ENCODE peak calls at places on chromosome 11, in ten cellular contexts. Z, I, Y, M, P, W, C, D, U and B are unnamed samples.

GRCh38 chr11:119450590-119450989 is 27.6 kb upstream of the THY1 start:
- DNase-seq in Z (no peak), I (no peak), Y (peak; percentile 76), M (no peak), P (no peak), W (peak; percentile 17), C (no peak), D (no peak), U (no peak), B (no peak)

GRCh38 chr11:96781082-96781481 is 391.3 kb downstream of the JRKL start:
- DNase-seq in Z (no peak), I (no peak), Y (peak; percentile 55), M (no peak), P (no peak), W (no peak), C (no peak), D (no peak), U (no peak), B (peak; percentile 11)

GRCh38 chr11:111765984-111766833 is at the start of gene PPP2R1B:
- DNase-seq in Z (peak; percentile 63), I (peak; percentile 77), Y (peak; percentile 67), M (peak; percentile 83), P (peak; percentile 44), W (peak; percentile 88), C (peak; percentile 90), D (peak; percentile 84), U (peak; percentile 67), B (peak; percentile 83)

GRCh38 chr11:62054484-62055121 is 69.2 kb upstream of the INCENP start:
- DNase-seq in Z (peak; percentile 66), I (peak; percentile 70), Y (peak; percentile 36), M (peak; percentile 46), P (no peak), W (peak; percentile 37), C (no peak), D (peak; percentile 28), U (peak; percentile 36), B (peak; percentile 95)

GRCh38 chr11:9708544-9708943 is 44.7 kb downstream of the SWAP70 start:
- DNase-seq in Z (no peak), I (no peak), Y (no peak), M (no peak), P (no peak), W (peak; percentile 19), C (no peak), D (no peak), U (peak; percentile 22), B (peak; percentile 17)

GRCh38 chr11:2097356-2097997 is 41.7 kb downstream of the IGF2 start:
- DNase-seq in Z (peak; percentile 23), I (no peak), Y (peak; percentile 98), M (peak; percentile 20), P (no peak), W (peak; percentile 81), C (peak; percentile 54), D (peak; percentile 93), U (peak; percentile 22), B (peak; percentile 22)

GRCh38 chr11:77191823-77192495 is 63.9 kb downstream of the MYO7A start:
- DNase-seq in Z (peak; percentile 98), I (peak; percentile 79), Y (peak; percentile 54), M (peak; percentile 83), P (peak; percentile 14), W (peak; percentile 71), C (peak; percentile 74), D (peak; percentile 33), U (peak; percentile 11), B (peak; percentile 99)

GRCh38 chr11:266676-267439 is 11.3 kb upstream of the NLRP6 start:
- DNase-seq in Z (no peak), I (no peak), Y (no peak), M (no peak), P (no peak), W (peak; percentile 18), C (peak; percentile 76), D (no peak), U (no peak), B (peak; percentile 12)

GRCh38 chr11:1229471-1230120 is 6.7 kb downstream of the MUC5B start:
- DNase-seq in Z (no peak), I (no peak), Y (no peak), M (no peak), P (no peak), W (no peak), C (peak; percentile 57), D (no peak), U (no peak), B (no peak)

GRCh38 chr11:21460082-21460481 is 732.8 kb upstream of the ANO5 start:
- DNase-seq in Z (no peak), I (no peak), Y (no peak), M (peak; percentile 77), P (no peak), W (no peak), C (no peak), D (no peak), U (peak; percentile 54), B (peak; percentile 4)

GRCh38 chr11:120184946-120185677 is 25.7 kb upstream of the OAF start:
- DNase-seq in Z (no peak), I (no peak), Y (peak; percentile 74), M (peak; percentile 70), P (no peak), W (peak; percentile 80), C (peak; percentile 36), D (no peak), U (no peak), B (no peak)

GRCh38 chr11:19683141-19683805 is 29.4 kb upstream of the NAV2 start:
- DNase-seq in Z (no peak), I (no peak), Y (no peak), M (peak; percentile 67), P (no peak), W (peak; percentile 50), C (no peak), D (no peak), U (no peak), B (no peak)

GRCh38 chr11:114001416-114001815 is 26.5 kb downstream of the HTR3A start:
- DNase-seq in Z (no peak), I (no peak), Y (peak; percentile 3), M (no peak), P (no peak), W (no peak), C (no peak), D (no peak), U (no peak), B (no peak)

GRCh38 chr11:90496722-90497121 is 273.9 kb upstream of the CHORDC1 start:
- DNase-seq in Z (no peak), I (no peak), Y (no peak), M (no peak), P (no peak), W (no peak), C (no peak), D (no peak), U (no peak), B (no peak)

GRCh38 chr11:112881461-112881860 is 79.8 kb upstream of the NCAM1 start:
- DNase-seq in Z (no peak), I (no peak), Y (peak; percentile 13), M (peak; percentile 69), P (no peak), W (peak; percentile 42), C (no peak), D (peak; percentile 24), U (peak; percentile 20), B (no peak)

GRCh38 chr11:112852141-112852853 is 108.9 kb upstream of the NCAM1 start:
- DNase-seq in Z (no peak), I (no peak), Y (no peak), M (peak; percentile 78), P (no peak), W (peak; percentile 64), C (no peak), D (no peak), U (no peak), B (peak; percentile 28)

GRCh38 chr11:65892661-65893317 is 2.3 kb downstream of the CCDC85B start:
- DNase-seq in Z (no peak), I (no peak), Y (no peak), M (no peak), P (no peak), W (no peak), C (no peak), D (peak; percentile 53), U (no peak), B (peak; percentile 47)

GRCh38 chr11:36164522-36165250 is 124.5 kb downstream of the COMMD9 start:
- DNase-seq in Z (no peak), I (no peak), Y (peak; percentile 40), M (peak; percentile 58), P (no peak), W (peak; percentile 37), C (no peak), D (peak; percentile 31), U (peak; percentile 80), B (peak; percentile 83)

GRCh38 chr11:125285844-125286243 is 121.3 kb downstream of the PKNOX2 start:
- DNase-seq in Z (no peak), I (no peak), Y (no peak), M (no peak), P (no peak), W (no peak), C (no peak), D (no peak), U (no peak), B (no peak)

GRCh38 chr11:74570266-74571061 is 21.9 kb upstream of the POLD3 start:
- DNase-seq in Z (peak; percentile 70), I (peak; percentile 66), Y (peak; percentile 52), M (peak; percentile 68), P (no peak), W (peak; percentile 73), C (no peak), D (peak; percentile 49), U (peak; percentile 84), B (peak; percentile 85)

GRCh38 chr11:33064033-33064825 is 24.9 kb downstream of the TCP11L1 start:
- DNase-seq in Z (no peak), I (peak; percentile 53), Y (no peak), M (no peak), P (no peak), W (peak; percentile 29), C (no peak), D (no peak), U (no peak), B (no peak)

GRCh38 chr11:1351278-1351937 is 38.3 kb upstream of the BRSK2 start:
- DNase-seq in Z (no peak), I (peak; percentile 76), Y (peak; percentile 5), M (peak; percentile 71), P (no peak), W (no peak), C (no peak), D (no peak), U (no peak), B (peak; percentile 6)

GRCh38 chr11:109043318-109043717 is 378.4 kb downstream of the DDX10 start:
- DNase-seq in Z (no peak), I (peak; percentile 5), Y (no peak), M (no peak), P (no peak), W (no peak), C (no peak), D (no peak), U (no peak), B (no peak)

GRCh38 chr11:116379185-116379828 is 393.5 kb downstream of the BUD13 start:
- DNase-seq in Z (peak; percentile 34), I (peak; percentile 11), Y (peak; percentile 0), M (peak; percentile 12), P (no peak), W (peak; percentile 47), C (no peak), D (no peak), U (peak; percentile 71), B (peak; percentile 31)

GRCh38 chr11:17528181-17528691 is 16.0 kb downstream of the USH1C start:
- DNase-seq in Z (peak; percentile 76), I (peak; percentile 40), Y (peak; percentile 20), M (peak; percentile 70), P (no peak), W (peak; percentile 71), C (peak; percentile 75), D (peak; percentile 45), U (peak; percentile 59), B (peak; percentile 65)

GRCh38 chr11:6611092-6612007 is 666 bp downstream of the TAF10 start:
- DNase-seq in Z (no peak), I (peak; percentile 29), Y (peak; percentile 19), M (peak; percentile 39), P (no peak), W (peak; percentile 58), C (peak; percentile 64), D (peak; percentile 34), U (peak; percentile 46), B (no peak)

GRCh38 chr11:93728792-93729128 is 12.5 kb downstream of the TAF1D start:
- DNase-seq in Z (no peak), I (peak; percentile 40), Y (no peak), M (no peak), P (no peak), W (no peak), C (no peak), D (no peak), U (no peak), B (no peak)